ENCODE peak calls at places on chromosomes 13 and 19, in ten cellular contexts. N, K, W, A, C, U, D, X, B and Y are unnamed samples.

GRCh38 chr13:19838726-19839342 is 24.6 kb downstream of the ZMYM5 start:
- DNase-seq in N (no peak), K (no peak), W (peak), A (no peak), C (no peak), U (no peak), D (peak), X (peak), B (no peak), Y (peak)

GRCh38 chr13:87999141-87999765 is 328.1 kb downstream of the SLITRK5 start:
- DNase-seq in N (no peak), K (no peak), W (peak), A (no peak), C (no peak), U (no peak), D (peak), X (peak), B (no peak), Y (peak)

GRCh38 chr13:102784501-102784900 is 10.9 kb upstream of the TEX30 start:
- DNase-seq in N (no peak), K (no peak), W (no peak), A (no peak), C (no peak), U (no peak), D (no peak), X (no peak), B (no peak), Y (no peak)

GRCh38 chr19:40673377-40673776 is 17.1 kb downstream of the NUMBL start:
- DNase-seq in N (no peak), K (no peak), W (no peak), A (no peak), C (no peak), U (no peak), D (no peak), X (no peak), B (no peak), Y (no peak)

GRCh38 chr19:3073159-3073563 is 10.9 kb upstream of the TLE5 start:
- DNase-seq in N (peak), K (peak), W (peak), A (peak), C (no peak), U (no peak), D (peak), X (no peak), B (no peak), Y (peak)

GRCh38 chr19:10763399-10763798 is 45.5 kb downstream of the DNM2 start:
- DNase-seq in N (no peak), K (no peak), W (no peak), A (no peak), C (no peak), U (no peak), D (no peak), X (no peak), B (no peak), Y (no peak)

GRCh38 chr19:11984986-11985385 is 20.1 kb downstream of the ZNF763 start:
- DNase-seq in N (no peak), K (no peak), W (no peak), A (peak), C (peak), U (no peak), D (no peak), X (no peak), B (no peak), Y (no peak)

GRCh38 chr19:40424637-40425449 is 949 bp downstream of the SERTAD1 start:
- DNase-seq in N (no peak), K (no peak), W (no peak), A (peak), C (peak), U (no peak), D (peak), X (peak), B (no peak), Y (peak)

GRCh38 chr13:45316996-45317395 is 24.0 kb downstream of the TPT1 start:
- DNase-seq in N (no peak), K (no peak), W (no peak), A (no peak), C (no peak), U (no peak), D (no peak), X (no peak), B (no peak), Y (no peak)

GRCh38 chr13:33218020-33218419 is 67.5 kb downstream of the STARD13 start:
- DNase-seq in N (peak), K (no peak), W (no peak), A (peak), C (no peak), U (no peak), D (peak), X (peak), B (no peak), Y (peak)

GRCh38 chr13:20136781-20137703 is 23.8 kb downstream of the GJA3 start:
- DNase-seq in N (peak), K (peak), W (no peak), A (peak), C (peak), U (no peak), D (no peak), X (no peak), B (no peak), Y (peak)

GRCh38 chr19:33064778-33065550 is at the start of gene RHPN2:
- DNase-seq in N (peak), K (peak), W (no peak), A (peak), C (peak), U (peak), D (peak), X (peak), B (no peak), Y (peak)

GRCh38 chr19:40033989-40034560 is 22.0 kb downstream of the ZNF780B start:
- DNase-seq in N (no peak), K (no peak), W (no peak), A (no peak), C (no peak), U (no peak), D (no peak), X (no peak), B (no peak), Y (no peak)

GRCh38 chr19:29510701-29511265 is 15.0 kb upstream of the VSTM2B start:
- DNase-seq in N (no peak), K (no peak), W (no peak), A (peak), C (no peak), U (no peak), D (no peak), X (no peak), B (no peak), Y (no peak)

GRCh38 chr19:5055457-5055776 is 86.5 kb downstream of the KDM4B start:
- DNase-seq in N (no peak), K (no peak), W (no peak), A (no peak), C (no peak), U (no peak), D (no peak), X (no peak), B (no peak), Y (no peak)

GRCh38 chr13:29472317-29472961 is 123.0 kb downstream of the SLC7A1 start:
- DNase-seq in N (peak), K (peak), W (no peak), A (peak), C (peak), U (peak), D (peak), X (peak), B (no peak), Y (peak)

GRCh38 chr19:52662631-52663030 is 24.5 kb upstream of the ZNF83 start:
- DNase-seq in N (peak), K (no peak), W (no peak), A (no peak), C (no peak), U (no peak), D (no peak), X (no peak), B (no peak), Y (peak)

GRCh38 chr19:29655648-29656335 is 9.5 kb upstream of the PLEKHF1 start:
- DNase-seq in N (no peak), K (no peak), W (no peak), A (no peak), C (no peak), U (no peak), D (no peak), X (no peak), B (no peak), Y (no peak)

GRCh38 chr13:84658881-84659661 is 776.8 kb upstream of the SLITRK1 start:
- DNase-seq in N (no peak), K (no peak), W (no peak), A (no peak), C (no peak), U (no peak), D (peak), X (peak), B (no peak), Y (no peak)

GRCh38 chr13:33485247-33485646 is 199.7 kb upstream of the STARD13 start:
- DNase-seq in N (no peak), K (no peak), W (no peak), A (no peak), C (no peak), U (no peak), D (no peak), X (no peak), B (no peak), Y (no peak)

GRCh38 chr19:54577334-54577733 is 3.7 kb downstream of the LILRA2 start:
- DNase-seq in N (no peak), K (no peak), W (no peak), A (no peak), C (no peak), U (no peak), D (no peak), X (no peak), B (no peak), Y (no peak)

GRCh38 chr19:11446652-11447301 is 11.3 kb downstream of the PRKCSH start:
- DNase-seq in N (no peak), K (peak), W (no peak), A (peak), C (no peak), U (no peak), D (peak), X (no peak), B (no peak), Y (peak)

GRCh38 chr13:68173111-68173510 is 943.0 kb upstream of the PCDH9 start:
- DNase-seq in N (peak), K (no peak), W (no peak), A (no peak), C (no peak), U (no peak), D (no peak), X (peak), B (no peak), Y (no peak)

DNA sequence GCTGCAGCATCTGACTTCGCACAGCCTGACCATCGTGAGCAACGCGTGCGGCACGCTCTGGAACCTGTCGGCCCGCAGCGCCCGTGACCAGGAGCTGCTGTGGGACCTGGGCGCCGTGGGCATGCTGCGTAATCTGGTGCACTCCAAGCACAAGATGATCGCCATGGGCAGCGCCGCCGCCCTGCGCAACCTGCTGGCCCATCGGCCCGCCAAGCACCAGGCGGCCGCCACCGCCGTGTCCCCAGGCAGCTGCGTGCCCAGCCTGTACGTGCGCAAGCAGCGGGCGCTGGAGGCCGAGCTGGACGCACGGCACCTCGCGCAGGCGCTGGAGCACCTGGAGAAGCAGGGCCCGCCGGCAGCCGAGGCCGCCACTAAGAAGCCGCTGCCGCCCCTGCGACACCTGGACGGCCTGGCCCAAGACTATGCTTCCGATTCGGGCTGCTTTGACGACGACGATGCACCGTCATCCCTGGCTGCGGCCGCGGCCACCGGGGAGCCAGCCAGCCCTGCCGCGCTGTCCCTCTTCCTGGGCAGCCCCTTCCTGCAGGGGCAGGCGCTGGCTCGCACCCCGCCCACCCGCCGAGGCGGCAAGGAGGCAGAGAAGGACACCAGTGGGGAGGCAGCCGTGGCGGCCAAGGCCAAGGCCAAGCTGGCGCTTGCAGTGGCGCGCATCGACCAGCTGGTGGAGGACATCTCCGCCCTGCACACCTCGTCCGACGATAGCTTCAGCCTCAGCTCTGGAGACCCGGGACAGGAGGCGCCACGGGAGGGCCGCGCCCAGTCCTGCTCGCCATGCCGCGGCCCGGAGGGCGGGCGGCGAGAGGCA is 13.6 kb downstream of the C19orf25 start:
- DNase-seq in N (peak), K (peak), W (no peak), A (peak), C (no peak), U (peak), D (peak), X (no peak), B (no peak), Y (no peak)
- TF ChIP-seq CTCF in N (peak), K (peak), W (peak), A (peak), C (no peak), U (peak), D (peak), X (peak), B (no peak), Y (peak)

DNA sequence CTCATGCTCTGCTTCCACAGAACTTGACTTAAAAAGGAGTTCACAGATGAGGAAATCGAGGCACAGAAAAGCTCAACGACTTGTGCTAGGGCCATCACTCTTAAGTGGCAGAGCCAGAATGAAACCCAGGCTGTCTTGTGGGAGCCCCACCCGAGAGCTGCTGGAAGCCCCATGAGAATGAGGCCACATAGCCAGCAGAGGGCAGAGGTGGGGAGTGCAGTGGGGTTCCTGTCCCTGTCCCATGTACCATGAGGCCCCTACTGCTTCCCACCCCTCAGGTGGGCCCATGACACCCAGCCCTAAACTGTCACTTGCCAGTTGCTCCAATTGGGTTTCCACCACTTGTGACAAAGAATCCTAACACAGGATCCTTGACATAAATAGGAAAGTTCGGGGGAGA is 175.9 kb downstream of the IRS2 start:
- DNase-seq in N (no peak), K (peak), W (no peak), A (peak), C (peak), U (no peak), D (peak), X (no peak), B (no peak), Y (no peak)
- TF ChIP-seq CTCF in N (peak), K (peak), W (peak), A (peak), C (peak), U (no peak), D (peak), X (peak), B (no peak), Y (peak)

GRCh38 chr13:31827707-31828106 is 88.4 kb downstream of the RXFP2 start:
- DNase-seq in N (no peak), K (no peak), W (no peak), A (no peak), C (no peak), U (no peak), D (peak), X (no peak), B (no peak), Y (no peak)

DNA sequence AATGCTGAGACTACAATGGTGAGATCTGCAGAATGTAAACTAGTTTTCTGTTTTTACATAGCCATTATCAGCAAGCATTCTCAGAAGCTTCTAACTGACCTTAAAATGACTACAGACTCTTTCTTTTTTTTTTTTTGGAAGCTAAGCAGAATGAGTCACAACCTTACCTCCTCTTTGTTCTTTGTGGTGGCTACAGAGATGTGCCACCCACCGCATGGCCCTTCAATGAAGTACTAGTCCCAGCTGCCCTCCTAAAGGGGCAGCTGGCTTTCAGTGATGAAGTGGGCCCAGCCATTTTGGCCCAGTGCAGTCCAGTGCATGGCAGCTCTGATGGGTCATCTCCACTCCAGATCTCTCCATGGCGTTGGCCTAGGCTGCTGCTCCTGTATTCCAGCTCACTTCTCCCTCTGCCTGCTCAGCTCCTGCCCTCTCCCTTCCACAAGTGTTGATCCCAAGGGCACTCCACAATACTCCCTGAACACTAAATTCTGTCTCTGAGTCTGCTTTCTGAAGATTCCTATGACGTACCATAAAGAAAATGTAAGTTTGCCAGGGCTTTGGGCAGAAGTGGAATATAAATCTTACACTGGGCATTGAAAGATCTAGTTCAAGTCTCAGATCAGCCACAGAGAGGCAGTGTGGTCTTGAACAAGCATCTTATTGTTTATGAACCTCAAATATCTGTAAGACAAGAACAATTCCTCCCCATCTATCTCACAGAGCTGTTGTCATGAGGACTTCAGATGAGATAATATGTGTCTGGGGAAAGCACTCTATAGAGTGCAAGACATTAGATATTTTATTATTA is 85.6 kb downstream of the RXFP2 start:
- DNase-seq in N (no peak), K (no peak), W (no peak), A (no peak), C (peak), U (no peak), D (peak), X (peak), B (no peak), Y (no peak)
- TF ChIP-seq CTCF in N (peak), K (no peak), W (peak), A (peak), C (peak), U (no peak), D (peak), X (no peak), B (peak), Y (peak)

GRCh38 chr19:14113762-14114414 is 3.7 kb downstream of the PRKACA start:
- DNase-seq in N (no peak), K (peak), W (no peak), A (peak), C (peak), U (no peak), D (no peak), X (no peak), B (no peak), Y (no peak)
- TF ChIP-seq CTCF in N (peak), K (peak), W (peak), A (peak), C (peak), U (no peak), D (peak), X (peak), B (no peak), Y (peak)

GRCh38 chr19:47494211-47494547 is 10.2 kb upstream of the KPTN start:
- DNase-seq in N (no peak), K (no peak), W (no peak), A (no peak), C (no peak), U (no peak), D (no peak), X (no peak), B (no peak), Y (no peak)

GRCh38 chr19:47497073-47497766 is 13.2 kb upstream of the KPTN start:
- DNase-seq in N (no peak), K (no peak), W (no peak), A (no peak), C (no peak), U (peak), D (no peak), X (no peak), B (no peak), Y (no peak)

GRCh38 chr19:47494729-47495128 is 10.7 kb upstream of the KPTN start:
- DNase-seq in N (no peak), K (no peak), W (no peak), A (no peak), C (no peak), U (no peak), D (no peak), X (no peak), B (no peak), Y (no peak)

GRCh38 chr19:47493378-47494210 is 9.6 kb upstream of the KPTN start:
- DNase-seq in N (no peak), K (no peak), W (no peak), A (no peak), C (no peak), U (no peak), D (no peak), X (no peak), B (no peak), Y (no peak)

DNA sequence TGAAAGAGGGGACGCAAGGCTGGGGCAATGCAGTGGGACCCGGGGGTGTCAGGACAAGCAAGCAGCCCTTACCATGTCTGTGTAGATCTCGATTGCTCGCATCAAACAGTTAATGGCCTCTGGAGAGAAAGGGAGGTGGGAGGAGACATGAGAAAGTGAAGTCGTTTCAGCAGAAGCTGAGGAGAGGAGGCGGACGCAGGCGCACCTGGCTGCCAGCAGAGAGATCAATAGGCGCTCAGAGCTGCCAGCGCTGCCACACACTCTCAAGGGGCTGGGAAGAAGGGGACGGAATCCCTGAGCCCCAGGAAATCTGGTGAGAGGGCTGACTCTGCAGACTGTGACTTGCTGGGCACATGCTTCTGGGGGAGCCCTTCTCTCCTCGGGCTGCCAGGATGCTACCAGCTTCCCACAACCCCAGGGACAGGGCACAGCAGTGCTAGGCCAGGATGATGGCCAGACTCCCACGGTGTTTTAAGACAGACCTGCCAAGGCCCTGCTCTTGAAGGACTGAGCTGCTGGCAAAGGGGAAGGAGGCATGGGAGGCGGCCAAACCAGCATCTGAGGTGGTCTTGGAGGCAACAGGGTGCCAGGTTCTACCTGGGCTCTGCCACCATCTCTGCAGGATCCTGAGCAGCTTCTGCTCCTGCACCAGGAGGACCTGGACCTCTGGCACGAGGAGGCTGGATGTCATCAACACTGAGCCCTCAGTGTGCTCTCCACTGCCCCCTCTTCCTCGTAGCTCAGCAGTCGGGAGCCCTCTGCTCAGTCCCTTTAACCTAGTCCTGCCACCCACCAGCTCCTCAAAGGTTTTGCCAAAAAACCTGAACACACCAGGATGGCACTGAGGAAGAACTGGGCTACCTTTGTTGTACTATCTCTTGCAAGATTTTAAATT is 11.7 kb upstream of the KPTN start:
- DNase-seq in N (no peak), K (no peak), W (no peak), A (no peak), C (no peak), U (no peak), D (no peak), X (no peak), B (no peak), Y (no peak)
- TF ChIP-seq CTCF in N (no peak), K (no peak), W (no peak), A (no peak), C (no peak), U (no peak), D (no peak), X (no peak), B (no peak), Y (no peak)

GRCh38 chr13:31050486-31051400 is 111.0 kb downstream of the HSPH1 start:
- DNase-seq in N (no peak), K (no peak), W (no peak), A (no peak), C (no peak), U (no peak), D (peak), X (peak), B (no peak), Y (peak)
- TF ChIP-seq CTCF in N (peak), K (no peak), W (peak), A (no peak), C (no peak), U (no peak), D (peak), X (peak), B (peak), Y (no peak)